ENCODE peak calls at places on chromosomes 1 and 21, in five cellular contexts. Q, H, W, G and L are unnamed samples.

GRCh38 chr1:26019641-26020315 is 1.8 kb upstream of the EXTL1 start:
- DNase-seq in G (no peak), Q (no peak), H (no peak), W (no peak), L (no peak)

GRCh38 chr1:168331569-168331968 is 50.9 kb downstream of the TBX19 start:
- DNase-seq in W (no peak), Q (no peak), H (no peak), G (no peak), L (no peak)

GRCh38 chr1:166843769-166844596 is 4.7 kb downstream of the POGK start:
- DNase-seq in G (no peak), H (no peak), Q (no peak), W (peak), L (no peak)

GRCh38 chr1:39141925-39142324 is 62.6 kb upstream of the MACF1 start:
- DNase-seq in G (peak), Q (no peak), W (peak), H (no peak), L (no peak)

GRCh38 chr1:87863317-87863716 is 534.6 kb downstream of the LMO4 start:
- DNase-seq in G (no peak), Q (no peak), H (no peak), W (no peak), L (no peak)

GRCh38 chr1:185843971-185844370 is 109.8 kb downstream of the HMCN1 start:
- DNase-seq in H (no peak), Q (no peak), G (no peak), W (no peak), L (no peak)

GRCh38 chr1:18271336-18271735 is 163.7 kb downstream of the IGSF21 start:
- DNase-seq in W (no peak), Q (no peak), H (no peak), G (no peak), L (no peak)

GRCh38 chr1:228274452-228275153 is 66.8 kb downstream of the OBSCN start:
- DNase-seq in G (no peak), Q (no peak), H (no peak), W (no peak), L (no peak)

GRCh38 chr1:185821612-185822385 is 87.6 kb downstream of the HMCN1 start:
- DNase-seq in H (no peak), W (no peak), Q (no peak), G (no peak), L (no peak)

GRCh38 chr1:67749844-67750689 is 65.1 kb downstream of the GADD45A start:
- DNase-seq in G (no peak), H (no peak), Q (no peak), W (peak), L (no peak)

GRCh38 chr21:33386222-33386784 is 16.9 kb upstream of the IFNGR2 start:
- DNase-seq in H (no peak), W (peak), G (peak), Q (no peak), L (no peak)

GRCh38 chr1:27117733-27118439 is 37.0 kb downstream of the SLC9A1 start:
- DNase-seq in G (no peak), H (no peak), W (no peak), Q (no peak), L (no peak)

GRCh38 chr1:111864862-111865261 is 109.2 kb downstream of the DDX20 start:
- DNase-seq in W (peak), H (no peak), G (peak), Q (no peak), L (no peak)

GRCh38 chr1:39409055-39409816 is 82.2 kb upstream of the BMP8A start:
- DNase-seq in H (peak), G (peak), W (peak), Q (peak), L (peak)

GRCh38 chr1:2592672-2593071 is 6.1 kb downstream of the PRXL2B start:
- DNase-seq in G (no peak), H (no peak), W (no peak), Q (no peak), L (no peak)

GRCh38 chr1:172287207-172287606 is 133.3 kb upstream of the C1orf105 start:
- DNase-seq in Q (peak), G (no peak), W (no peak), H (no peak), L (peak)

GRCh38 chr1:18735369-18735997 is 104.8 kb downstream of the PAX7 start:
- DNase-seq in G (no peak), Q (no peak), W (no peak), H (no peak), L (no peak)

GRCh38 chr1:113536182-113536780 is 146.0 kb downstream of the MAGI3 start:
- DNase-seq in H (no peak), W (no peak), G (no peak), Q (no peak), L (no peak)

GRCh38 chr1:60823151-60823550 is 259.2 kb upstream of the NFIA start:
- DNase-seq in Q (no peak), H (no peak), G (no peak), W (no peak), L (no peak)

GRCh38 chr21:25760061-25760460 is 25.3 kb downstream of the GABPA start:
- DNase-seq in Q (no peak), G (no peak), H (no peak), W (no peak), L (no peak)

GRCh38 chr1:60589916-60590315 is 492.4 kb upstream of the NFIA start:
- DNase-seq in Q (no peak), H (no peak), G (no peak), W (no peak), L (no peak)

GRCh38 chr21:28769683-28770082 is 223.0 kb downstream of the LTN1 start:
- DNase-seq in H (no peak), W (no peak), G (no peak), Q (no peak), L (no peak)

GRCh38 chr1:31401241-31401640 is 11.8 kb upstream of the SERINC2 start:
- DNase-seq in W (no peak), Q (no peak), G (no peak), H (no peak), L (no peak)

GRCh38 chr1:229452956-229453801 is 19.3 kb upstream of the ACTA1 start:
- DNase-seq in H (no peak), W (no peak), G (no peak), Q (no peak), L (no peak)

GRCh38 chr1:152426731-152427130 is 12.7 kb upstream of the CRNN start:
- DNase-seq in W (no peak), H (no peak), Q (no peak), G (no peak), L (no peak)

GRCh38 chr1:41319106-41319755 is 42.0 kb upstream of the FOXO6 start:
- DNase-seq in Q (no peak), H (no peak), W (no peak), G (no peak), L (peak)

GRCh38 chr1:6913086-6913485 is 127.8 kb downstream of the CAMTA1 start:
- DNase-seq in Q (no peak), H (no peak), G (no peak), W (no peak), L (no peak)

GRCh38 chr1:23129846-23130245 is 38.8 kb downstream of the LUZP1 start:
- DNase-seq in Q (no peak), W (no peak), H (no peak), G (no peak), L (no peak)

GRCh38 chr1:247204177-247204647 is 32.4 kb upstream of the ZNF124 start:
- DNase-seq in Q (no peak), H (no peak), W (no peak), G (no peak), L (no peak)

GRCh38 chr1:162011337-162012012 is 12.2 kb downstream of the OLFML2B start:
- DNase-seq in W (peak), H (peak), Q (peak), G (no peak), L (no peak)

GRCh38 chr1:93605812-93606512 is 75.7 kb downstream of the BCAR3 start:
- DNase-seq in W (no peak), G (no peak), H (no peak), Q (no peak), L (peak)

GRCh38 chr21:46207006-46207919 is 21.3 kb downstream of the LSS start:
- DNase-seq in Q (no peak), W (no peak), G (no peak), H (peak), L (no peak)

GRCh38 chr1:119926553-119926952 is 30.2 kb upstream of the ADAM30 start:
- DNase-seq in Q (no peak), W (peak), H (no peak), G (no peak), L (no peak)

GRCh38 chr1:53068314-53069084 is 6.5 kb downstream of the PODN start:
- DNase-seq in W (no peak), Q (no peak), H (no peak), G (no peak), L (no peak)

GRCh38 chr1:94496076-94496755 is 45.3 kb downstream of the F3 start:
- DNase-seq in Q (no peak), W (no peak), H (no peak), G (no peak), L (no peak)

GRCh38 chr1:13714851-13715250 is 14.9 kb downstream of the PRDM2 start:
- DNase-seq in H (no peak), W (no peak), Q (no peak), G (no peak), L (no peak)
- TF ChIP-seq CTCF in H (peak), W (peak), Q (no peak), G (peak), L (peak)

GRCh38 chr1:181092056-181092455 is 3.6 kb downstream of the IER5 start:
- DNase-seq in W (no peak), G (no peak), H (no peak), Q (no peak), L (no peak)
- TF ChIP-seq CTCF in W (no peak), G (no peak), H (no peak), Q (no peak), L (no peak)

DNA sequence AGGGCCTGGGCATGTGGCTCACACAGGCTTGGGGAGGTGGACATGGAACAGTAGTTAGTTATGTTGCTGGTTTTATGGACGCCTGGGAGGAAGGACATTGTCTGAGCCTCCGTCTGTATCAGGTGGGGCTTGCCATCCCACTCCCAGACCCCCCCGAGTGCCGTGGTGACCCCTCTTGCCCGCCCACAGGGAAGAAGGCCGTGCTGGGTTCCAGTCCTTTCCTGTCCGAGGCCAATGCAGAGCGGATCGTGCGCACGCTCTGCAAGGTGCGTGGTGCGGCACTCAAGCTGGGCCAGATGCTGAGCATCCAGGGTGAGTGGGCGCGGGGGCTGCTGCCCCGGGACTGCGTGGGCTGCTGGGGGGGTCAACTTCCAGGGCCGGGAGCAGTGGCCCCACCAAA is 41.7 kb downstream of the COQ8A start:
- DNase-seq in H (no peak), W (no peak), G (no peak), Q (no peak), L (no peak)
- TF ChIP-seq CTCF in H (no peak), W (no peak), G (no peak), Q (no peak), L (no peak)

GRCh38 chr1:235012436-235013210 is 116.0 kb downstream of the TOMM20 start:
- DNase-seq in H (no peak), Q (no peak), W (no peak), G (no peak), L (no peak)
- TF ChIP-seq CTCF in H (no peak), Q (no peak), W (no peak), G (no peak), L (no peak)

DNA sequence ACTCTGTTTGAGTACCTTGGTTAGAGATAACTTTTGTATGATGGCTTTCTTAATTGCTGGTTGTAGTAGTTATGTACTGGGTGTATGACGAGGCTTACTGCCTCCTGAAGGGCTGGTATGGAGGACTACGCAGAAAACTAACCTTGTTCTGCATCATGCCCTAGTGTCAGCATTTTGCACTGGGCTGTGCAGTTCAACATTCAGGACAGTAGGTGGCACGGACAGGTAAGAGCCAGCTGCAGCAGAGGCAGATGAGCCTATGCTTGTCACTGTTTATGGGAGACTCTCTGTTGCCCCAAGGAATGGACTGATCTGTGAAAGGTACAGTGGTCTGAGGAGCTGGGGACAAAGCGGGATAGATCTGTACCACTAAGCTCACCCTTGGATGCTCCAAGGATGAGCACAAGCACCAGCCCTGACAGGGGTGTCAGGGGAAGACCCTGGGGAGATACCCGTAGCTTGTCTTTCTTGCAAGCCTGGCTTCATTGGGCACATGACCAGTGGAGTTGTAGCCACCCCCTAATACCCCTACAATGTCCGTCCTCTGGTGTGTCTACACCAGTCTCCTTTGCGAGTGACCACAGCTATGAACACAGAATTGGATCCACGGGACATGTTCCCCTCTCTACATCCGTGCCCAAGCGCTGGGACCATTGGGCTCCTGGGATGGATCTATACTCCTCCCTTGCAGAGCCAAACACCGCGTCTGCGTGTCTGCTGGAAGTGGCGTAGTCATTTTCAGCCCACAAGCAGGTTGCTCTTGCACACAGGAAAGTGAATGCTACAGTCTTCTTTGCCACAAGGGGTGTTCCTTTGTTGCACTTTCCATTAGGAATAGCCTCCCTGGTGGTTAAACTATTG is 51.1 kb upstream of the CFHR3 start:
- DNase-seq in H (peak), Q (peak), G (peak), W (peak), L (peak)
- TF ChIP-seq CTCF in H (peak), Q (no peak), G (peak), W (peak), L (peak)

GRCh38 chr1:198553017-198553416 is 12.5 kb upstream of the ATP6V1G3 start:
- DNase-seq in W (no peak), H (no peak), Q (no peak), G (no peak), L (no peak)
- TF ChIP-seq CTCF in W (no peak), H (no peak), Q (no peak), G (no peak), L (no peak)

GRCh38 chr1:21323091-21323490 is 32.8 kb upstream of the ECE1 start:
- DNase-seq in Q (no peak), H (no peak), G (peak), W (no peak), L (no peak)

GRCh38 chr1:21319447-21320407 is 29.5 kb upstream of the ECE1 start:
- DNase-seq in W (no peak), Q (no peak), G (no peak), H (no peak), L (no peak)

GRCh38 chr1:21322681-21323016 is 32.4 kb upstream of the ECE1 start:
- DNase-seq in W (no peak), H (no peak), Q (no peak), G (no peak), L (no peak)

GRCh38 chr1:21320410-21321107 is 30.3 kb upstream of the ECE1 start:
- DNase-seq in W (no peak), Q (no peak), H (no peak), G (no peak), L (no peak)

DNA sequence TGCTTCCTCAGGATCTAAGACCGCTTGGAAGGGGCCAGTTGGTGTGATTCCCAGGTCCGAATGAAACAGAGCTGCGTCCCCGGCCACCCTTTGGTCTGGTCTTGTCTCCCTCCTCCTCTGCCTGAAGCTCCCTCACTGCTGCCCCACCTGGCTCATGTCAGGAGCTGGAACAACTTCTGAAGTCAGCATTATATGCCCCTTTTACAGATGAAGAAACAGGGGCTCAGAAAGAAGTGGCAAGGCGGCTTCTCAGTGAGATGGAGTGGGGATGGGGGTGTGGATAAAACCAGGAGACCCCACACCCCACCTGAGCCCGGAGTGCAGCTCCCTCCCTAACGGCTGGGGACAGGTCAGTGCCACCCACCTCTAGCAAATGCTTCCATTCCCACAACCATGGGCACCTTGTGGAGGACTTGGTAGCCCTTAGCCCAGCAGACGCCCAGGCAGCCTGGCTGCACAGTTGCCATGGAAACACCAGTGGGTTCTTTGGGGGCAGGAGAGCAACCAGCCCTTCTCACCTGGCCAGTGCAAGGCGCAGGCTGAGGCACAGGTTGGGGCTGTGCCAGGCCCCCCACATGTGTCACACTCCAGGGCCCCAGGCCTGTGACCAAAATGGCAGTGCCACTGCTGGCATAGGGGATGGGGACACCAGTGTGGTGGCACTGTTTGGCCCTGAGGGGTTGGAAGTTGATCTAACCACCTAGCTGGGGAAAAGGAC is 31.9 kb upstream of the ECE1 start:
- DNase-seq in H (no peak), G (no peak), W (no peak), Q (no peak), L (no peak)
- TF ChIP-seq CTCF in H (no peak), G (no peak), W (peak), Q (no peak), L (no peak)